ENCODE peak calls at places on chromosomes 2 and 18, in five cellular contexts. One of them, this sample, is unnamed.

GRCh38 chr2:42567806-42568429 is 514 bp upstream of the MTA3 start:
- DNase-seq in A549: no peak
- DNase-seq in uterus: peak
- DNase-seq in heart left ventricle: no peak
- DNase-seq in sigmoid colon: peak
- DNase-seq in this sample: no peak

GRCh38 chr18:34039194-34039593 is 185.5 kb downstream of the NOL4 start:
- DNase-seq in sigmoid colon: no peak
- DNase-seq in heart left ventricle: no peak
- DNase-seq in uterus: no peak
- DNase-seq in A549: no peak
- DNase-seq in this sample: no peak

GRCh38 chr18:3059272-3059671 is 46.3 kb upstream of the LPIN2 start:
- DNase-seq in heart left ventricle: no peak
- DNase-seq in uterus: no peak
- DNase-seq in A549: no peak
- DNase-seq in sigmoid colon: no peak
- DNase-seq in this sample: no peak

GRCh38 chr2:15790838-15791237 is 149.5 kb upstream of the MYCN start:
- DNase-seq in sigmoid colon: no peak
- DNase-seq in heart left ventricle: no peak
- DNase-seq in A549: no peak
- DNase-seq in uterus: no peak
- DNase-seq in this sample: no peak

GRCh38 chr2:226687641-226688253 is 111.9 kb downstream of the IRS1 start:
- DNase-seq in uterus: no peak
- DNase-seq in heart left ventricle: no peak
- DNase-seq in A549: no peak
- DNase-seq in sigmoid colon: no peak
- DNase-seq in this sample: no peak

GRCh38 chr2:168156661-168157060 is 90.7 kb downstream of the STK39 start:
- DNase-seq in sigmoid colon: no peak
- DNase-seq in uterus: peak
- DNase-seq in heart left ventricle: peak
- DNase-seq in A549: peak
- DNase-seq in this sample: no peak

GRCh38 chr2:209431701-209432100 is 7.9 kb downstream of the MAP2 start:
- DNase-seq in uterus: no peak
- DNase-seq in heart left ventricle: no peak
- DNase-seq in A549: no peak
- DNase-seq in sigmoid colon: no peak
- DNase-seq in this sample: no peak

GRCh38 chr18:9971313-9971920 is 57.6 kb downstream of the VAPA start:
- DNase-seq in uterus: peak
- DNase-seq in sigmoid colon: peak
- DNase-seq in heart left ventricle: peak
- DNase-seq in A549: peak
- DNase-seq in this sample: no peak

GRCh38 chr2:168705534-168706470 is 96.6 kb upstream of the NOSTRIN start:
- DNase-seq in A549: peak
- DNase-seq in uterus: no peak
- DNase-seq in heart left ventricle: no peak
- DNase-seq in sigmoid colon: no peak
- DNase-seq in this sample: no peak

GRCh38 chr2:168678153-168678853 is 124.1 kb upstream of the NOSTRIN start:
- DNase-seq in sigmoid colon: no peak
- DNase-seq in uterus: no peak
- DNase-seq in heart left ventricle: no peak
- DNase-seq in A549: no peak
- DNase-seq in this sample: no peak

GRCh38 chr2:36512705-36513104 is 85.3 kb downstream of the FEZ2 start:
- DNase-seq in sigmoid colon: no peak
- DNase-seq in uterus: no peak
- DNase-seq in heart left ventricle: no peak
- DNase-seq in A549: no peak
- DNase-seq in this sample: no peak

GRCh38 chr2:211760103-211760502 is 778.5 kb downstream of the ERBB4 start:
- DNase-seq in uterus: no peak
- DNase-seq in heart left ventricle: no peak
- DNase-seq in sigmoid colon: no peak
- DNase-seq in A549: no peak
- DNase-seq in this sample: no peak

GRCh38 chr2:33451214-33451613 is 25.2 kb upstream of the RASGRP3 start:
- DNase-seq in A549: no peak
- DNase-seq in uterus: no peak
- DNase-seq in heart left ventricle: no peak
- DNase-seq in sigmoid colon: no peak
- DNase-seq in this sample: no peak

DNA sequence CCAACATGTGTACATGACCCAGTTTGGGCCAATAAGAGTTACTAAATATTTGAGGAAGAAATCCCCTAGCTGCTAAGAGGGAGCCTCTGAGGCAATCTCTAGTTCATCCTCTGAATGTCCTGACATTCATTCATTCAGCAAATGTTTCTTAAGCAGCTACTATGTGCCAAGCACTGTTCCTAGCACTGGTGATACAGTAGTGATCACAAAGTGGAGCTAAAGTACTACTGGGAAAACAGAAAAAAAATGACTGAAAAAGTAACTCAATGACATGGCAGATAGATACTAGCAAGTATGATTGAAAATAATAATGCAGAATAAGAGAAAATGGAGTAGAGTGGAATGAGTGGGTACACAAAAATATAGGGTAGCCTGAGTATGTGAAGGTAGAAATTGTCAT is 79.8 kb upstream of the PID1 start:
- DNase-seq in uterus: no peak
- DNase-seq in A549: no peak
- DNase-seq in heart left ventricle: no peak
- DNase-seq in sigmoid colon: no peak
- DNase-seq in this sample: no peak
- TF ChIP-seq CTCF in uterus: no peak
- TF ChIP-seq CTCF in A549: no peak
- TF ChIP-seq CTCF in heart left ventricle: no peak
- TF ChIP-seq CTCF in sigmoid colon: no peak
- TF ChIP-seq CTCF in this sample: no peak

DNA sequence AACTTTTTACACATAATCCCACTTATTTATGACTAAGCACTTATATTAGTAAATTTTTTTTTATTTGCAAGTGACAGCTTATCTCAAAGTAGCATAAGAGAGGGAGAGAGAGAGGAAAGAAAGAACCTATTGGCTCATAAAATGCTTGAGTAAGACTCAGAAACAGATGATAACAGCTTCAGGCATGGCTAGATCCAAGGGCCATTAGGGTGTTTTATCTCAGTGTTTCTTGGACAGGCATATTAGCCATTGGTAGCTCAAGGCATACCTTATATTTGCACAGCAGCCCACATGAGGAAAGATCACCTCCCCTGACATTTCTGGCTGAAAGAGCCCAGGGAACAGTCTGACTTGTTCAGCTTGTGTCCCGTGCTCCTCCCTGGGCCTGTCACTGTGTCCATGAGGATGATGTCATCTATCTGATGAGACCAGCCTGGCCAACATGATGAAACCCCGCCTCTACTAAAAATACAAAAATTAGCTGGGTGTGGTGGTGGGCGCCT is 64.4 kb downstream of the IL1R2 start:
- DNase-seq in sigmoid colon: no peak
- DNase-seq in heart left ventricle: no peak
- DNase-seq in A549: no peak
- DNase-seq in uterus: no peak
- DNase-seq in this sample: no peak
- H3K27ac ChIP-seq in sigmoid colon: peak
- H3K27ac ChIP-seq in heart left ventricle: peak
- H3K27ac ChIP-seq in A549: peak
- H3K27ac ChIP-seq in uterus: peak
- H3K27ac ChIP-seq in this sample: peak

DNA sequence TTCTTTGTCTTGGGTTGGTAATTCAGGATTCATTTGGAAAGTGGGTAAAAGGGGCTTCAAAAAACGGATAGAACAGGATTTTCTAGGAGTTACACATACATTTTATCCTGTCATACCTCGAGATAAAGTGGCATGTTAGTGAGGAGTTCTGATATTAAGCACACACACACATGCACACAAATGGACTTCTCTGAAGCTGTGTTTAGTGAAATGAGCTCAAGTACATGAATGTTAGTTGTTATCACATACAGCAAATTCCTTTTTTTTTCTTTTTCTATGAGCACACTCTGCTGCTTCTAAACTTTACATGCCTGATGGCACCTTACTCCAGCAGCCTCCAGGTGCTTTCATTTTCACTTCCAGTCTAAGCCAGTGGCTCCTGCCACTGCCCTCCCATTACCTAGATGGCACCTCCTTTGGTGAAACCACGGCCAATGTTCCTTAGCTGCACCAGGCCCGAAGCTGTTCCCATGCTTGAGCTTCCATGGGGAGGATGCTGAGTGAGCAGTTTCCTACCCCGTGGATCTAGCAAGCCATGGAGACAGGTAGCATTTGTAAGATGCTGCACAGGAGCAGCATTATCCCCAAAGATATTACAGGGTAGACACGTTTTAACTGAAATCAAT is 49.7 kb downstream of the STAT1 start:
- DNase-seq in A549: no peak
- DNase-seq in uterus: no peak
- DNase-seq in sigmoid colon: no peak
- DNase-seq in heart left ventricle: no peak
- DNase-seq in this sample: no peak
- TF ChIP-seq POLR2A in A549: no peak
- TF ChIP-seq POLR2A in uterus: no peak
- TF ChIP-seq POLR2A in sigmoid colon: no peak
- TF ChIP-seq POLR2A in heart left ventricle: no peak
- TF ChIP-seq POLR2A in this sample: no peak

GRCh38 chr2:236167297-236168109 is 683 bp downstream of the GBX2 start:
- DNase-seq in uterus: no peak
- DNase-seq in heart left ventricle: peak
- DNase-seq in A549: peak
- DNase-seq in sigmoid colon: no peak
- DNase-seq in this sample: no peak
- TF ChIP-seq CTCF in uterus: no peak
- TF ChIP-seq CTCF in heart left ventricle: no peak
- TF ChIP-seq CTCF in A549: peak
- TF ChIP-seq CTCF in sigmoid colon: no peak
- TF ChIP-seq CTCF in this sample: no peak

GRCh38 chr2:128745946-128746345 is 427.3 kb upstream of the HS6ST1 start:
- DNase-seq in uterus: no peak
- DNase-seq in sigmoid colon: no peak
- DNase-seq in heart left ventricle: no peak
- DNase-seq in A549: no peak
- DNase-seq in this sample: no peak
- H3K27ac ChIP-seq in uterus: no peak
- H3K27ac ChIP-seq in sigmoid colon: no peak
- H3K27ac ChIP-seq in heart left ventricle: no peak
- H3K27ac ChIP-seq in A549: no peak
- H3K27ac ChIP-seq in this sample: no peak

GRCh38 chr2:46281939-46282338 is 15.3 kb upstream of the EPAS1 start:
- DNase-seq in A549: no peak
- DNase-seq in heart left ventricle: no peak
- DNase-seq in sigmoid colon: no peak
- DNase-seq in uterus: no peak
- DNase-seq in this sample: no peak
- TF ChIP-seq POLR2A in A549: no peak
- TF ChIP-seq POLR2A in heart left ventricle: no peak
- TF ChIP-seq POLR2A in sigmoid colon: no peak
- TF ChIP-seq POLR2A in uterus: no peak
- TF ChIP-seq POLR2A in this sample: no peak

DNA sequence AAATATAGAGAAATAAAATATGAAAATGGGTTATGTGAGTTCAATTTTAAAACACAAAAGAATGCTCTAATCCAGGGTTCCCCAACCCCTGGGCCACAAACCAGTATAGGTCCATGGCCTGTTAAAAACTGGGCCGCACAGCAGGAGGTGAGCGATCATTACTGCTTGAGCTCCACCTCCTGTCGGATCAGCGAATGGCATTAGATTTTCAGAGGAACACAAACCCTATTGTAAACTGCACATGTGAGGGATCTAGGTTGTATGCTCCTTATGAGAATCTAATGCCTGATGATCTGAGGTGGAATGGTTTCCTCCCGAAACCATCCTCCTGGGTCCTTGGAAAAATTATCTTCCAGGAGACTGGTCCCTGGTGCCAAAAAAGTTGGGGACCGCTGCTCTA is 34.7 kb downstream of the TTR start:
- DNase-seq in sigmoid colon: no peak
- DNase-seq in A549: no peak
- DNase-seq in heart left ventricle: no peak
- DNase-seq in uterus: no peak
- DNase-seq in this sample: no peak
- TF ChIP-seq CTCF in sigmoid colon: no peak
- TF ChIP-seq CTCF in A549: no peak
- TF ChIP-seq CTCF in heart left ventricle: no peak
- TF ChIP-seq CTCF in uterus: no peak
- TF ChIP-seq CTCF in this sample: no peak